ENCODE peak calls at places on chromosomes 4 and X, in ten cellular contexts. K is breast epithelium, Z is SK-N-SH, I is vagina, M is spleen, U is HL-60, J is GM12878, O is HCT116, Q is esophagus muscularis mucosa, C is transverse colon. N is an unnamed sample.

GRCh38 chrX:85052636-85053343 is 49.1 kb downstream of the APOOL start:
- DNase-seq in U (no peak), M (no peak), C (no peak), K (no peak), Q (no peak), I (no peak), O (peak), J (no peak), Z (no peak), N (no peak)

GRCh38 chr4:1177274-1178141 is 5.1 kb upstream of the SPON2 start:
- DNase-seq in I (peak), C (peak), M (peak), Z (no peak), U (no peak), Q (no peak), O (no peak), K (no peak), J (no peak), N (peak)

GRCh38 chr4:23373269-23373668 is 516.6 kb downstream of the PPARGC1A start:
- DNase-seq in C (peak), I (no peak), M (no peak), J (no peak), O (no peak), U (no peak), K (no peak), Q (no peak), Z (no peak), N (no peak)

GRCh38 chrX:118259213-118259612 is 86.7 kb upstream of the WDR44 start:
- DNase-seq in Q (no peak), J (no peak), K (no peak), M (no peak), C (no peak), I (no peak), Z (no peak), O (no peak), U (no peak), N (no peak)

GRCh38 chr4:52076731-52077130 is 25.6 kb downstream of the SPATA18 start:
- DNase-seq in M (peak), I (no peak), Z (peak), C (no peak), O (no peak), U (no peak), J (no peak), K (no peak), Q (no peak), N (no peak)

GRCh38 chr4:1318488-1319213 is 28.4 kb upstream of the UVSSA start:
- DNase-seq in C (no peak), M (peak), I (no peak), U (no peak), Z (no peak), O (peak), K (no peak), Q (no peak), J (no peak), N (peak)

GRCh38 chr4:185541251-185541671 is 6.0 kb upstream of the PDLIM3 start:
- DNase-seq in O (no peak), M (no peak), C (peak), K (peak), Q (no peak), J (no peak), Z (no peak), U (no peak), I (no peak), N (peak)

GRCh38 chrX:153800177-153800722 is 5.8 kb downstream of the SSR4 start:
- DNase-seq in Q (no peak), O (no peak), M (no peak), I (no peak), U (no peak), Z (no peak), K (no peak), C (no peak), J (no peak), N (peak)

GRCh38 chr4:83114576-83114975 is at the start of gene PLAC8:
- DNase-seq in U (peak), M (no peak), C (peak), K (no peak), I (no peak), Z (no peak), Q (no peak), O (no peak), J (peak), N (no peak)

GRCh38 chr4:183181081-183181480 is 82.0 kb downstream of the WWC2 start:
- DNase-seq in I (no peak), O (no peak), J (no peak), K (no peak), Z (no peak), M (no peak), C (no peak), Q (no peak), U (no peak), N (peak)

GRCh38 chrX:71178908-71179307 is 34.3 kb downstream of the NLGN3 start:
- DNase-seq in C (peak), K (peak), J (peak), I (no peak), O (peak), Z (peak), M (no peak), U (peak), Q (peak), N (no peak)

GRCh38 chr4:1777822-1778641 is 15.1 kb upstream of the FGFR3 start:
- DNase-seq in U (no peak), Z (no peak), K (no peak), M (no peak), I (no peak), Q (no peak), C (no peak), J (no peak), O (no peak), N (no peak)

GRCh38 chrX:10021461-10022272 is 54.5 kb downstream of the CLDN34 start:
- DNase-seq in M (no peak), U (no peak), O (no peak), Z (no peak), I (no peak), J (no peak), C (no peak), K (no peak), Q (no peak), N (no peak)

GRCh38 chr4:726235-726787 is 20.7 kb downstream of the PCGF3 start:
- DNase-seq in C (no peak), I (no peak), U (no peak), M (no peak), Z (no peak), Q (no peak), J (no peak), K (no peak), O (no peak), N (peak)

GRCh38 chrX:110758781-110759180 is 36.8 kb downstream of the CHRDL1 start:
- DNase-seq in U (no peak), C (no peak), Z (no peak), O (no peak), J (no peak), Q (no peak), M (no peak), K (no peak), I (no peak), N (no peak)

GRCh38 chr4:5338511-5338910 is 287.2 kb downstream of the STK32B start:
- DNase-seq in M (no peak), Q (no peak), C (no peak), K (no peak), I (no peak), U (no peak), J (no peak), Z (no peak), O (no peak), N (no peak)

GRCh38 chrX:119266364-119266995 is 30.4 kb downstream of the PGRMC1 start:
- DNase-seq in M (no peak), U (peak), J (no peak), C (peak), K (no peak), Z (peak), I (no peak), Q (no peak), O (peak), N (no peak)

GRCh38 chr4:188372051-188372450 is 232.8 kb downstream of the TRIML1 start:
- DNase-seq in M (no peak), C (no peak), I (no peak), J (no peak), O (peak), U (no peak), Z (no peak), Q (no peak), K (no peak), N (no peak)

GRCh38 chrX:130885996-130886395 is 17.0 kb downstream of the ENOX2 start:
- DNase-seq in M (no peak), J (no peak), K (no peak), Z (no peak), O (no peak), I (no peak), U (no peak), Q (no peak), C (no peak), N (no peak)

GRCh38 chrX:118632862-118633261 is 94.5 kb upstream of the IL13RA1 start:
- DNase-seq in Q (no peak), U (peak), Z (no peak), O (no peak), K (no peak), M (no peak), J (no peak), I (no peak), C (no peak), N (no peak)

GRCh38 chrX:96464880-96465558 is 219.6 kb upstream of the DIAPH2 start:
- DNase-seq in Q (no peak), I (no peak), O (no peak), C (no peak), U (no peak), Z (no peak), J (no peak), K (no peak), M (no peak), N (no peak)

GRCh38 chr4:83340692-83341343 is 6.2 kb upstream of the HPSE start:
- DNase-seq in K (no peak), O (no peak), Q (no peak), C (no peak), Z (no peak), I (no peak), M (no peak), J (no peak), U (no peak), N (no peak)

GRCh38 chr4:86564795-86565194 is 29.3 kb upstream of the PTPN13 start:
- DNase-seq in C (no peak), U (no peak), M (no peak), I (no peak), K (no peak), O (no peak), J (no peak), Q (no peak), Z (no peak), N (no peak)

GRCh38 chr4:183620421-183620820 is 38.6 kb downstream of the RWDD4 start:
- DNase-seq in Z (no peak), Q (no peak), J (no peak), O (no peak), M (no peak), K (no peak), U (no peak), C (no peak), I (no peak), N (no peak)

GRCh38 chrX:99938464-99938863 is 471.6 kb downstream of the PCDH19 start:
- DNase-seq in Q (no peak), O (no peak), U (no peak), C (no peak), J (no peak), Z (no peak), M (peak), I (no peak), K (no peak), N (no peak)

GRCh38 chrX:99939883-99940232 is 470.2 kb downstream of the PCDH19 start:
- DNase-seq in I (no peak), Q (no peak), U (no peak), M (peak), K (no peak), J (no peak), C (no peak), O (no peak), Z (no peak), N (no peak)

DNA sequence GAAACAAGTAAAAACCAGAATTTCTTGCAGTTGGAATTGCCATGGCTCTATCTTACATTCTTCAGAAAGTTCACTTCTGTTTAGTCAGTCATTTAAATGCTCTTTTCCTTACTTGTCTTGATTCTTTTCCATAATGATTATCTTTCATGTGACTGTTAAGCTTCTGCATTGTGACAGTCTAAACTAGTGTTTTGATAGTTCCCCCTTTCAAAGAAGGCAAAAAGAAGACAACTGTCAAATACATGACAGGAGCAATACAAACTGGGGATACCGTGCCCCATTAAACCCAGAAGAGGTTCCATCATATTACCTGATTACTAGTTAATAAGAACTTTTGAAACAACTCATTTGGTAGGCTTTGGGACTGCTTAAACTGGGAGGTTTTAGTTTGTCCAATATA is 476.2 kb downstream of the PCDH19 start:
- DNase-seq in M (no peak), K (no peak), I (no peak), Q (no peak), Z (no peak), U (no peak), C (no peak), J (no peak), O (no peak), N (no peak)
- TF ChIP-seq POLR2AphosphoS5 in M (no peak), K (no peak), I (no peak), Q (no peak), Z (no peak), U (no peak), C (no peak), J (no peak), O (no peak), N (no peak)

DNA sequence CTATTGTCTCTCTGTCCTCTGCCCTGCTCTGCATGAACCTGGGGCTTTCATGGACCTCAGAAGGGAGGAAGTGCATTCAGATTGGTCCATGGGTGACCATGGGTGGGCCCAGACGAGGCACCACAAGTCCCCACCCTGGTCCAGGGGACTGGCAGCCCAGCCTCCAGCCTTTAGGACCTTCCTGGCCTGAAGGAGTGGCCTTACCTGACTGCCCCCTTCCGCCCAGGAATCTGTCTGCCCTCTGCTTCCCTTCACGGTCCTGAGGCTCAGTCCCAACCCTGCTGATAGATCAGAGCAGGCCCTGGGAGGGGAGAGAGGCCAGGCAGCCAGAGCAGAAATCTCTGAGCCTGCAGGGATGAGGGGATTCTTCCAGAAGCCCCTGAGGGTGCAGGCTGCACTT is 455.4 kb downstream of the PCDH18 start:
- DNase-seq in K (no peak), J (no peak), Q (no peak), I (no peak), U (no peak), O (no peak), Z (no peak), C (no peak), M (peak), N (no peak)
- TF ChIP-seq CTCF in K (no peak), J (no peak), Q (no peak), I (no peak), U (no peak), O (no peak), Z (no peak), C (no peak), M (no peak), N (no peak)

DNA sequence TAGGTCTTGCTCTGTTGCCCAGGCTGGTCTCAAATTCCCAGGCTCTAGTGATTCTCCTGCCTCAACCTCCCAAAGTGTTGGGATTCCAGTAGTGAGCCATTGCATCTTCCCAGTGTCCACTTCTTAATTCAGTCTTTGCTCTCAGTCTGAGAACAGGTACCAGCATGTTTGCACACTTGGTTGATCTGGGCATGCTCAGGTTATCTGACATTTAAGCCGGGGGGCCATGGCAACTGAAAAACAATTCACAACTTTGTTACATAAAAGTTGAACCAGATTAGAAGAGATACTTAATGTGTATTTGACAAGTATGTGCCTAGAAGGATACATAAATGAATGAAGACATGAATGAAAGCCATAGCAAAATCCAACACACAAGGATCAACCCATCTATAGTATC is 39.0 kb downstream of the FGFBP1 start:
- DNase-seq in Z (no peak), O (no peak), Q (no peak), C (no peak), U (no peak), J (no peak), K (no peak), M (no peak), I (no peak), N (no peak)
- H3K27ac ChIP-seq in Z (no peak), O (no peak), Q (no peak), C (no peak), U (no peak), J (no peak), K (no peak), M (no peak), I (no peak), N (no peak)

GRCh38 chrX:78957768-78958130 is 12.6 kb downstream of the P2RY10 start:
- DNase-seq in U (no peak), M (no peak), O (no peak), Q (no peak), C (no peak), I (no peak), Z (no peak), K (no peak), J (peak), N (no peak)
- TF ChIP-seq POLR2AphosphoS5 in U (no peak), M (no peak), O (no peak), Q (no peak), C (no peak), I (no peak), Z (no peak), K (no peak), J (no peak), N (no peak)

GRCh38 chr4:7023486-7023885 is 19.7 kb upstream of the TADA2B start:
- DNase-seq in C (no peak), O (no peak), M (peak), Z (no peak), I (no peak), Q (no peak), U (no peak), J (no peak), K (no peak), N (no peak)
- TF ChIP-seq CTCF in C (no peak), O (no peak), M (no peak), Z (no peak), I (no peak), Q (no peak), U (no peak), J (no peak), K (no peak), N (no peak)

DNA sequence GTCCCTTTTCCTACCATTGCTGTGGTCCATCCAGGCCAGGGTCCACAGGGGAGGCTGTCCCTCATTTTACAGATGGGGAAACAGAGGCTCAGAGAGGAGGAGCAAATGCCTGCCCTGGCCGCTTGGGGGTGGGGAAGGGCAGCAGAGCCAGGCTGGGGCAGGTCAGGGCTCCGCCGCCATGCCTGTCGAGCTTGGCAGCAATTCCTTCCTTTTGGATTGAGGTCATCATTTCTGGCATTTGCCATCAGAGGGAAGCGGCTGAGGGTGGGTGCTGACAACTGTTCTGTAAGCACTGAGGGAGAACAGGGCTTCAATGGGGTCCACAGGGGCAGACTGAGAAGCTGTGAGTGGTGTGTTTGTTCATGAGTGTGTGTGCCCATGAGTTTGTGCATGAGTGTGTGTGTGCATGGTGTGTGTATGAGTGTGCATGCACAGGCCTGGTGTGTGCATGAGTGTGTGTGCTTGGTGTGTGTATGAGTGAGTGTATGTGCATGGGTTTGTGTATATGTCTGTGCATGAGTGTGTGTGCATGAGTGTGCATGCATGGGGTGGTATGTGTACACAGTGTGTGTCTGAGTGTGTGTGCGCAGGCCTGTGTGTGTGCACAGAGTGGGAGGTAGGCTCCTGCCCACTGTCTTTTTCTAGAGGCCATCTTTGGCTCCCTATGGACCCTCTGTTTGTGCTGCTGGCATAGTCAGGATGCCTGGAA is 115.2 kb downstream of the SORCS2 start:
- DNase-seq in U (no peak), O (no peak), C (no peak), Z (no peak), I (no peak), M (no peak), K (no peak), Q (no peak), J (no peak), N (no peak)
- H3K27ac ChIP-seq in U (no peak), O (no peak), C (no peak), Z (no peak), I (no peak), M (no peak), K (no peak), Q (no peak), J (no peak), N (no peak)

GRCh38 chr4:38062088-38062893 is 102.1 kb downstream of the PTTG2 start:
- DNase-seq in Z (peak), Q (peak), U (peak), J (no peak), K (peak), M (no peak), C (peak), O (peak), I (no peak), N (no peak)
- TF ChIP-seq POLR2AphosphoS5 in Z (no peak), Q (no peak), U (no peak), J (no peak), K (no peak), M (no peak), C (peak), O (no peak), I (no peak), N (no peak)

GRCh38 chr4:24736066-24736465 is 59.3 kb upstream of the SOD3 start:
- DNase-seq in U (peak), O (peak), Q (no peak), I (no peak), Z (no peak), C (peak), K (no peak), M (no peak), J (no peak), N (no peak)
- TF ChIP-seq CTCF in U (peak), O (peak), Q (no peak), I (no peak), Z (peak), C (peak), K (no peak), M (no peak), J (peak), N (no peak)

N was measured in upper lobe of left lung.